ENCODE peak calls at places on chromosomes 6 and 20, in five cellular contexts. L is endodermal cell, P is transverse colon, J is thoracic aorta, Z is lung. N is an unnamed sample. For H3K36me3 and H3K27me3, the result is how much of the 10 kb centered on the place peaks cover.

GRCh38 chr6:163414367-163415175 is at the start of gene QKI:
- DNase-seq in Z (peak), P (peak), L (peak), J (peak), N (peak)

GRCh38 chr6:69349776-69350175 is 447.0 kb downstream of the LMBRD1 start:
- DNase-seq in P (no peak), L (no peak), Z (no peak), J (no peak), N (no peak)

GRCh38 chr6:97462031-97462430 is 179.0 kb upstream of the MMS22L start:
- DNase-seq in L (no peak), Z (no peak), J (no peak), P (no peak), N (no peak)

GRCh38 chr20:17648782-17649730 is 33.0 kb downstream of the RRBP1 start:
- DNase-seq in P (peak), L (peak), Z (no peak), J (no peak), N (peak)

GRCh38 chr6:42017021-42017643 is 33.2 kb upstream of the TAF8 start:
- DNase-seq in L (no peak), P (no peak), J (no peak), Z (no peak), N (peak)

GRCh38 chr6:1527098-1527497 is 82.6 kb upstream of the FOXC1 start:
- DNase-seq in P (peak), L (peak), J (no peak), Z (no peak), N (peak)

GRCh38 chr6:37547564-37548061 is 47.9 kb upstream of the CCDC167 start:
- DNase-seq in L (no peak), P (no peak), Z (no peak), J (no peak), N (no peak)

GRCh38 chr6:148157841-148158240 is 184.8 kb upstream of the SASH1 start:
- DNase-seq in P (no peak), Z (no peak), L (no peak), J (no peak), N (no peak)

GRCh38 chr6:149230729-149231434 is 86.6 kb upstream of the TAB2 start:
- DNase-seq in L (no peak), P (no peak), J (no peak), Z (no peak), N (no peak)

GRCh38 chr6:142871910-142872331 is 73.1 kb downstream of the HIVEP2 start:
- DNase-seq in L (no peak), J (no peak), Z (no peak), P (peak), N (no peak)

GRCh38 chr6:162184465-162184864 is 543.1 kb downstream of the PRKN start:
- DNase-seq in P (no peak), J (no peak), Z (no peak), L (no peak), N (no peak)

GRCh38 chr6:44735631-44735963 is 348.1 kb downstream of the CDC5L start:
- DNase-seq in P (no peak), J (no peak), L (no peak), Z (no peak), N (no peak)

GRCh38 chr6:81614292-81614691 is 138.2 kb downstream of the TENT5A start:
- DNase-seq in P (peak), Z (no peak), L (no peak), J (no peak), N (no peak)

GRCh38 chr6:27414996-27415395 is 26.4 kb downstream of the ZNF391 start:
- DNase-seq in L (no peak), P (no peak), J (no peak), Z (no peak), N (no peak)

GRCh38 chr6:127483399-127484055 is 24.3 kb upstream of the KIAA0408 start:
- DNase-seq in J (no peak), Z (no peak), P (no peak), L (peak), N (peak)

GRCh38 chr6:53165333-53165732 is 16.7 kb upstream of the GCM1 start:
- DNase-seq in J (no peak), P (no peak), Z (no peak), L (no peak), N (no peak)

GRCh38 chr6:170369439-170369838 is 62.9 kb downstream of the FAM120B start:
- DNase-seq in J (no peak), Z (no peak), P (peak), L (no peak), N (no peak)

GRCh38 chr6:167956983-167957492 is 40.4 kb upstream of the KIF25 start:
- DNase-seq in J (no peak), P (no peak), Z (no peak), L (no peak), N (no peak)

GRCh38 chr6:34100788-34101187 is 45.1 kb downstream of the GRM4 start:
- DNase-seq in L (no peak), P (no peak), Z (no peak), J (no peak), N (no peak)

GRCh38 chr20:14454296-14454695 is 116.9 kb upstream of the FLRT3 start:
- DNase-seq in J (no peak), P (no peak), L (no peak), Z (no peak), N (no peak)

GRCh38 chr6:114342086-114342825 is 567 bp downstream of the HS3ST5 start:
- DNase-seq in J (no peak), L (peak), Z (no peak), P (peak), N (peak)

GRCh38 chr20:47152078-47152477 is 204.4 kb downstream of the ZMYND8 start:
- DNase-seq in P (no peak), Z (no peak), J (no peak), L (no peak), N (no peak)

GRCh38 chr20:3815703-3816315 is 4.5 kb upstream of the AP5S1 start:
- DNase-seq in J (no peak), L (no peak), Z (no peak), P (no peak), N (peak)

GRCh38 chr6:110881929-110882629 is 7.5 kb downstream of the AMD1 start:
- DNase-seq in J (no peak), Z (no peak), P (no peak), L (no peak), N (no peak)

GRCh38 chr20:58656825-58657224 is 5.7 kb downstream of the STX16 start:
- DNase-seq in Z (no peak), P (no peak), J (no peak), L (peak), N (no peak)

GRCh38 chr20:47778398-47779354 is 6.6 kb downstream of the SULF2 start:
- DNase-seq in L (no peak), P (no peak), J (no peak), Z (no peak), N (no peak)

GRCh38 chr6:25360611-25361010 is 81.4 kb downstream of the CARMIL1 start:
- DNase-seq in J (no peak), L (no peak), P (no peak), Z (no peak), N (no peak)

GRCh38 chr6:30615958-30616810 is 859 bp downstream of the PPP1R10 start:
- DNase-seq in J (no peak), P (no peak), L (peak), Z (no peak), N (no peak)

GRCh38 chr6:30618270-30618787 is 689 bp downstream of the MRPS18B start:
- DNase-seq in L (no peak), Z (no peak), J (no peak), P (peak), N (no peak)

GRCh38 chr6:30617565-30618269 is at the start of gene MRPS18B:
- DNase-seq in Z (peak), L (peak), J (peak), P (peak), N (peak)

GRCh38 chr6:30616811-30617564 is at the start of gene PPP1R10:
- DNase-seq in L (peak), Z (peak), P (peak), J (peak), N (peak)

GRCh38 chr6:30619561-30619960 is 1.9 kb downstream of the MRPS18B start:
- DNase-seq in J (no peak), L (no peak), P (no peak), Z (no peak), N (no peak)
- H3K4me3 ChIP-seq in J (no peak), L (no peak), P (no peak), Z (no peak), N (no peak)

GRCh38 chr6:158772172-158772571 is 47.0 kb downstream of the EZR start:
- DNase-seq in Z (no peak), P (no peak), L (no peak), J (no peak), N (no peak)

GRCh38 chr6:158770533-158770932 is 48.6 kb downstream of the EZR start:
- DNase-seq in L (no peak), Z (no peak), P (no peak), J (no peak), N (no peak)

GRCh38 chr6:158772851-158773371 is 46.3 kb downstream of the EZR start:
- DNase-seq in P (peak), L (no peak), Z (no peak), J (no peak), N (no peak)

GRCh38 chr6:158770948-158771347 is 48.2 kb downstream of the EZR start:
- DNase-seq in Z (no peak), P (no peak), J (no peak), L (no peak), N (no peak)

DNA sequence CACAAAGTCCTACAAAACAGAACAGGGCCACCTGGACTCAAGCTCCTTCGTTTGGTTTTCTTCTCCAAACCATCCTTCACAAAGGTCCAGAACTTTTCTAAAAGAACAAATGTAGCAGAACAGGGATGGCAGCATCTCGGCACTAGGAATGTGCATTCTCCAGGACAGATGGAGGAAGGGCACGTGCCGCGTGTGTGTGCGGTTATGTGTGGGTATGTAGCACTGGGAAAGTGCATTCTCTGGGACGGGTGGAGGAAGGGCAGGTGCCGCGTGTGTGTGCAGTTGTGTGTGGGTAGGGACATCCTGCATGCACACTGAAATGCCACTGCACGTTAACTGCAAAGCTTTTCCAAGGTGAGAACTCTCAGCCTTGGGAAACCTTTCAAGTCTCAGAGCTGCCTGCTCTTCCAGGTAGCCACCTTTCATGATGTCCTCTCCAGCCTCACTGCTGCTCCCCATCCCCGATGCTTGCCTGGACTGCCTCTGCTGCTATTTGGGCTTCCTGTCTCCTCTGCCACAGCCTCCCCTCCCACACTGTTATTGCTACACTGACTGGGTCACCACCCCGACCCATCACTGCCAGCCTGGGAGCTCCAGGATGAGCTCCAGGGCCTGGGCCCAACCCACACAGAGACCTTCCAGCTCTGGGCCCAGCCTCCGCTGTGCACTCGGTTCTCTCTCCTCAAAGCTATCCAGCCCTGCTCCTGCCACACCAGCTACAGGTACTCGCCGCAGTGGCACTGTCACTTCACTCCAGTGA is 47.6 kb downstream of the EZR start:
- DNase-seq in L (no peak), P (no peak), Z (no peak), J (no peak), N (no peak)
- H3K36me3 ChIP-seq in L (half or more), P (half or more), Z (half or more), J (half or more), N (half or more)

GRCh38 chr20:50354690-50355592 is 155.2 kb upstream of the PTPN1 start:
- DNase-seq in P (peak), J (no peak), Z (no peak), L (no peak), N (no peak)
- H3K27me3 ChIP-seq in P (under half), J (under half), Z (under half), L (under half), N (under half)

DNA sequence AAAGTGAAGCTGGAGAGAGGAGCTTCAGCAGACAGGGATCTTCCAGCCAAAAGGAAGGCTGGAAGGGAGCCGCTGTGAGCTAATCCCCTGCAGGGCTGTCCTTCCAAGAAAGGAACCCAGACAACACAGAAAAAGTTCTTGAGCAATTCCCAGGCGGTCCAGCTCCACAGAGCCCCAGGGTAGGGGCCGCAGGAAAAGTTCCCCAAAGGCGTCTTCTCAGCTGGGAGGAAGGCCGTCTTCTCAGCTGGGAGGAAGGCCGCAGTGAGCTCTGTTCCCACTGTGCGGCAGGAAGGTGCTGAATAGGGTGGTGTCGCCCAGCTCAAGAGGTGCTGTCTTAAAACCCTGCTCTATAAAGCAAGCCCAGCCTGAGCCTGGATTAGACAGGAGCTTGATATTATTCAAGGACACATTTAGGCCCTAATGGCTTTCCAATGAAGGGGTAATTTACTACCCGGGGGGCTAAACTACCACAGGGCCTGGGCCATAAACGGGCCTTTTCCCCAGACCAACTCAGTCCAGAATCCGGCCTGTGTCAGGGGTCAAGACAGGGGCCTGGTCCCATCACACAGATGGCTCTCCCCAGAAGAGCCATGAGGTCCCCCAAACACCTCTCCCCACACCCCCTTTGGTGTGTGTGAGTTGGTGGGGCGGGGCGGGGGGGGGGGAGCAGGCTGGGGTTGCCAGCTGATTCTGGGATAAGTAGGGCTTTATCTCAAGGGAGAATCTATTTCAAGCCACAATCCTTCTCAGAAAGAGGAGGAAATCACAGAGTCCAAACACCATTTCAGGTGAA is 103.6 kb downstream of the NOL4L start:
- DNase-seq in Z (no peak), L (peak), J (no peak), P (peak), N (peak)
- H3K4me3 ChIP-seq in Z (no peak), L (peak), J (peak), P (peak), N (peak)

GRCh38 chr20:38812915-38813573 is 7.5 kb downstream of the PPP1R16B start:
- DNase-seq in P (no peak), L (no peak), Z (no peak), J (no peak), N (no peak)

GRCh38 chr20:38809942-38810341 is 4.4 kb downstream of the PPP1R16B start:
- DNase-seq in L (peak), J (no peak), Z (no peak), P (no peak), N (no peak)

GRCh38 chr20:38810926-38811325 is 5.4 kb downstream of the PPP1R16B start:
- DNase-seq in Z (no peak), P (no peak), L (peak), J (no peak), N (no peak)

GRCh38 chr20:38812182-38812581 is 6.7 kb downstream of the PPP1R16B start:
- DNase-seq in P (no peak), J (no peak), L (no peak), Z (no peak), N (no peak)

DNA sequence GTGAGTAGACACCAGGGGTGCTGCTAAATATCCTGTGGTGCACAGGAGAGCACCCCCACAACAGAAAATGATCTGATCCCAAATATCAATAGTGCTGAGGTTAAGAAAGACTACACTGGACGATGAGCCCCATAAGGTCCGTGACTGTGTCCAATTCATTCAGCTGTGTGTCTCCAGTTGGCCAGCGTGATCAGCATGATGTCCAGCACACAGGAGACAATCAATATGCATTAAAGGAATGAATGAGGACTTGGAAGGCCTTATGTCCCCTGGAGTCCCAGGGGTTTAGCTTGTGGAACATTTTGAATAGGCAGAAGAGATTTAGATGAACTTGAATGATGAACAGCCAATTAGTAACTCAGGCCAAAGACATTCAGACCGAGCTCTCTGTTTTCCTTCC is 6.3 kb downstream of the PPP1R16B start:
- DNase-seq in J (no peak), L (no peak), Z (no peak), P (no peak), N (no peak)
- H3K36me3 ChIP-seq in J (under half), L (under half), Z (under half), P (under half), N (under half)

GRCh38 chr20:59850018-59850641 is 83.3 kb downstream of the SYCP2 start:
- DNase-seq in Z (no peak), J (no peak), L (no peak), P (no peak), N (peak)

GRCh38 chr20:59845472-59845871 is 88.0 kb downstream of the SYCP2 start:
- DNase-seq in P (no peak), L (no peak), Z (no peak), J (no peak), N (no peak)

GRCh38 chr20:59848182-59848581 is 85.3 kb downstream of the SYCP2 start:
- DNase-seq in Z (no peak), P (no peak), L (no peak), J (no peak), N (no peak)
- H3K27me3 ChIP-seq in Z (under half), P (under half), L (under half), J (under half), N (under half)

N was measured in H7.